ENCODE peak calls at places on chromosomes 16 and 17, in five cellular contexts. B is K562, E is HepG2, C is GM12878, Y is IMR-90. Z is an unnamed sample.

GRCh38 chr17:15382866-15383265 is 41.5 kb upstream of the TEKT3 start:
- DNase-seq in B (no peak), E (no peak), C (no peak), Y (no peak), Z (no peak)

GRCh38 chr17:73429440-73430164 is 117.8 kb upstream of the CDC42EP4 start:
- DNase-seq in B (peak), E (peak), C (peak), Y (peak), Z (peak)

GRCh38 chr17:5532581-5532980 is 46.2 kb downstream of the MIS12 start:
- DNase-seq in B (no peak), E (no peak), C (no peak), Y (no peak), Z (no peak)

GRCh38 chr17:68861602-68862001 is 93.6 kb downstream of the ABCA8 start:
- DNase-seq in B (no peak), E (no peak), C (no peak), Y (no peak), Z (no peak)

GRCh38 chr17:31274252-31274651 is 22.8 kb downstream of the OMG start:
- DNase-seq in B (no peak), E (peak), C (no peak), Y (peak), Z (no peak)

GRCh38 chr17:60231234-60231633 is 81.5 kb downstream of the CA4 start:
- DNase-seq in B (peak), E (peak), C (no peak), Y (peak), Z (peak)

GRCh38 chr16:29645699-29646187 is 17.3 kb upstream of the SPN start:
- DNase-seq in B (peak), E (peak), C (peak), Y (no peak), Z (peak)

GRCh38 chr16:70510216-70510615 is 13.1 kb downstream of the COG4 start:
- DNase-seq in B (no peak), E (no peak), C (no peak), Y (no peak), Z (no peak)

GRCh38 chr17:75771334-75772281 is 6.6 kb upstream of the GALK1 start:
- DNase-seq in B (no peak), E (peak), C (no peak), Y (peak), Z (no peak)
- TF ChIP-seq MXI1 in B (no peak), E (no peak), C (no peak), Y (no peak), Z (no peak)

DNA sequence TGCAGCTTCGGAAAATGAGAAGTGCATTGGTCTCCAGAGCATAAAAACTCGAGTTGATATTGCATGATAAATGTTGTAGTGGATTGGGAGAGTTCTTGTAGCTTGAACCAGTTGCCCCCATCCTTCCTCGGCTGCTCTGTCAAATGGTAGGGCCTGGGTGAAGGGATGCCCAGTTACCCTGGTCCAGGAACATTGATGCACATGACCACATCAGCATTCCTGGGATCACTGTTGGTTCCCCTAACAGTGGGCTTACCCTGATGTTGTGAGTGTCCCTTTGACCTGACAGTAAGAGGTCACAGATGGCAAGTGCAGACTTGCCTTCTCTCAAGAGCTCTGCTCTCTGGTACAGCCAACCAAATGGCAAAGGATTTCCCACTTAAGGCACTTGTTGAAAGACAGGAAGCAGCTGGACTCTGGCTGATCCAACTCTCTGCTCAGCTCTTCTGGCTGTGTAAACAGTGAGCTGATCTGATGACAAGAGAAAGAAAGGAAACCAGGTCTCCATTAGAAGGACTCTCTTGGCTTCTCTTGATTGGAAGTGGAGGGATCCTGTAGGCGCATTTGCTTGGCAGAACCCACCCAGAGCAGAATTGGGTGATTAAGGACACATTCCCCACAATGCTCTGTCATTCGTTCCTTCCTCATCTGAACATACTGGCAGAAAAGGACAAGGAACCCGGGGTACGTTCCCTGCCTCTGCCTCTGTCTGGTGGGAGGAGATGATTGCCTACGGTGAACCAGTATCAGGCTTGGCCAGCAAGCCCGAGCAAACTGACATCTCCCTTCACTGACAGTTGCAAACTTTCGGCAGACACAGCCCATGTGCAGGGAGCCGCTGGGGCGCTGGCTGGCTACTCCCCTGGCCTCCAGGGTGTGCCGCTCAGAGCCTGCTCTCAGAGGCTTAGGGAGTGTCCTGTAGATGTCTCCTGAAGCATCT is 29.3 kb downstream of the LDHD start:
- DNase-seq in B (peak), E (peak), C (no peak), Y (peak), Z (peak)
- TF ChIP-seq MXI1 in B (peak), E (no peak), C (no peak), Y (no peak), Z (no peak)

GRCh38 chr16:9836118-9836736 is 346.0 kb downstream of the GRIN2A start:
- DNase-seq in B (peak), E (no peak), C (no peak), Y (no peak), Z (no peak)
- TF ChIP-seq MXI1 in B (no peak), E (no peak), C (no peak), Y (no peak), Z (no peak)

GRCh38 chr17:29659155-29659554 is 36.4 kb upstream of the CORO6 start:
- DNase-seq in B (no peak), E (no peak), C (no peak), Y (no peak), Z (no peak)
- TF ChIP-seq MXI1 in B (no peak), E (no peak), C (no peak), Y (no peak), Z (no peak)